ENCODE peak calls at places on chromosomes 4 and X, in five cellular contexts. One of them, this sample, is unnamed.

GRCh38 chrX:21932277-21932996 is 8.1 kb upstream of the SMS start:
- DNase-seq in Peyer's patch: no peak
- DNase-seq in AG09309: peak
- DNase-seq in coronary artery: peak
- DNase-seq in heart left ventricle: no peak
- DNase-seq in this sample: peak

GRCh38 chrX:53082773-53083616 is 828 bp downstream of the TSPYL2 start:
- DNase-seq in heart left ventricle: no peak
- DNase-seq in AG09309: no peak
- DNase-seq in coronary artery: peak
- DNase-seq in Peyer's patch: no peak
- DNase-seq in this sample: no peak

GRCh38 chr4:48602763-48603162 is 112.7 kb downstream of the ZAR1 start:
- DNase-seq in AG09309: no peak
- DNase-seq in Peyer's patch: no peak
- DNase-seq in coronary artery: no peak
- DNase-seq in heart left ventricle: no peak
- DNase-seq in this sample: no peak

GRCh38 chr4:98374643-98375042 is 113.5 kb downstream of the RAP1GDS1 start:
- DNase-seq in AG09309: no peak
- DNase-seq in heart left ventricle: peak
- DNase-seq in Peyer's patch: no peak
- DNase-seq in coronary artery: no peak
- DNase-seq in this sample: no peak

GRCh38 chr4:89257376-89257775 is 50.2 kb downstream of the GPRIN3 start:
- DNase-seq in heart left ventricle: no peak
- DNase-seq in AG09309: no peak
- DNase-seq in coronary artery: no peak
- DNase-seq in Peyer's patch: no peak
- DNase-seq in this sample: no peak

GRCh38 chr4:124445071-124445470 is 267.5 kb downstream of the ANKRD50 start:
- DNase-seq in heart left ventricle: no peak
- DNase-seq in coronary artery: no peak
- DNase-seq in AG09309: no peak
- DNase-seq in Peyer's patch: no peak
- DNase-seq in this sample: no peak

GRCh38 chr4:1907848-1908525 is 36.8 kb downstream of the NSD2 start:
- DNase-seq in coronary artery: no peak
- DNase-seq in heart left ventricle: no peak
- DNase-seq in AG09309: no peak
- DNase-seq in Peyer's patch: no peak
- DNase-seq in this sample: no peak

GRCh38 chr4:85067342-85067741 is 100.9 kb upstream of the WDFY3 start:
- DNase-seq in coronary artery: no peak
- DNase-seq in AG09309: no peak
- DNase-seq in heart left ventricle: no peak
- DNase-seq in Peyer's patch: no peak
- DNase-seq in this sample: no peak

GRCh38 chr4:74874785-74875367 is 58.0 kb upstream of the PARM1 start:
- DNase-seq in Peyer's patch: peak
- DNase-seq in heart left ventricle: peak
- DNase-seq in coronary artery: no peak
- DNase-seq in AG09309: peak
- DNase-seq in this sample: peak

GRCh38 chr4:183130328-183131155 is 31.5 kb downstream of the WWC2 start:
- DNase-seq in coronary artery: no peak
- DNase-seq in AG09309: no peak
- DNase-seq in Peyer's patch: no peak
- DNase-seq in heart left ventricle: peak
- DNase-seq in this sample: peak

GRCh38 chr4:153332936-153333335 is 11.6 kb upstream of the MND1 start:
- DNase-seq in Peyer's patch: no peak
- DNase-seq in coronary artery: no peak
- DNase-seq in AG09309: no peak
- DNase-seq in heart left ventricle: no peak
- DNase-seq in this sample: no peak

GRCh38 chrX:261167-261857 is 19.9 kb upstream of the PLCXD1 start:
- DNase-seq in heart left ventricle: no peak
- DNase-seq in Peyer's patch: peak
- DNase-seq in coronary artery: peak
- DNase-seq in AG09309: no peak
- DNase-seq in this sample: no peak

GRCh38 chr4:145937021-145937861 is 1.4 kb downstream of the ZNF827 start:
- DNase-seq in coronary artery: peak
- DNase-seq in Peyer's patch: peak
- DNase-seq in AG09309: no peak
- DNase-seq in heart left ventricle: peak
- DNase-seq in this sample: peak

GRCh38 chr4:170990989-170991589 is 822.1 kb upstream of the GALNTL6 start:
- DNase-seq in Peyer's patch: no peak
- DNase-seq in heart left ventricle: no peak
- DNase-seq in AG09309: no peak
- DNase-seq in coronary artery: no peak
- DNase-seq in this sample: no peak

GRCh38 chr4:164023214-164023613 is 528.7 kb downstream of the TMA16 start:
- DNase-seq in Peyer's patch: no peak
- DNase-seq in AG09309: no peak
- DNase-seq in coronary artery: no peak
- DNase-seq in heart left ventricle: no peak
- DNase-seq in this sample: no peak
- TF ChIP-seq CTCF in Peyer's patch: no peak
- TF ChIP-seq CTCF in AG09309: no peak
- TF ChIP-seq CTCF in coronary artery: no peak
- TF ChIP-seq CTCF in heart left ventricle: no peak
- TF ChIP-seq CTCF in this sample: no peak

GRCh38 chr4:52038109-52038912 is at the start of gene SGCB:
- DNase-seq in AG09309: no peak
- DNase-seq in coronary artery: no peak
- DNase-seq in heart left ventricle: peak
- DNase-seq in Peyer's patch: peak
- DNase-seq in this sample: peak
- TF ChIP-seq CTCF in AG09309: no peak
- TF ChIP-seq CTCF in coronary artery: no peak
- TF ChIP-seq CTCF in heart left ventricle: no peak
- TF ChIP-seq CTCF in Peyer's patch: no peak
- TF ChIP-seq CTCF in this sample: no peak

GRCh38 chrX:154594491-154594890 is 9.6 kb downstream of the CTAG1A start:
- DNase-seq in heart left ventricle: no peak
- DNase-seq in AG09309: no peak
- DNase-seq in Peyer's patch: no peak
- DNase-seq in coronary artery: peak
- DNase-seq in this sample: no peak

GRCh38 chrX:154597221-154597620 is 12.3 kb downstream of the CTAG1A start:
- DNase-seq in AG09309: no peak
- DNase-seq in heart left ventricle: no peak
- DNase-seq in coronary artery: peak
- DNase-seq in Peyer's patch: no peak
- DNase-seq in this sample: no peak

GRCh38 chrX:154598656-154599055 is 13.7 kb downstream of the CTAG1A start:
- DNase-seq in heart left ventricle: no peak
- DNase-seq in Peyer's patch: no peak
- DNase-seq in AG09309: no peak
- DNase-seq in coronary artery: peak
- DNase-seq in this sample: no peak

GRCh38 chrX:154595559-154595958 is 10.6 kb downstream of the CTAG1A start:
- DNase-seq in heart left ventricle: no peak
- DNase-seq in AG09309: no peak
- DNase-seq in coronary artery: no peak
- DNase-seq in Peyer's patch: no peak
- DNase-seq in this sample: no peak

GRCh38 chrX:154596290-154596929 is 11.5 kb downstream of the CTAG1A start:
- DNase-seq in Peyer's patch: no peak
- DNase-seq in coronary artery: peak
- DNase-seq in heart left ventricle: no peak
- DNase-seq in AG09309: peak
- DNase-seq in this sample: peak
- TF ChIP-seq CTCF in Peyer's patch: no peak
- TF ChIP-seq CTCF in coronary artery: no peak
- TF ChIP-seq CTCF in heart left ventricle: no peak
- TF ChIP-seq CTCF in AG09309: no peak
- TF ChIP-seq CTCF in this sample: no peak

DNA sequence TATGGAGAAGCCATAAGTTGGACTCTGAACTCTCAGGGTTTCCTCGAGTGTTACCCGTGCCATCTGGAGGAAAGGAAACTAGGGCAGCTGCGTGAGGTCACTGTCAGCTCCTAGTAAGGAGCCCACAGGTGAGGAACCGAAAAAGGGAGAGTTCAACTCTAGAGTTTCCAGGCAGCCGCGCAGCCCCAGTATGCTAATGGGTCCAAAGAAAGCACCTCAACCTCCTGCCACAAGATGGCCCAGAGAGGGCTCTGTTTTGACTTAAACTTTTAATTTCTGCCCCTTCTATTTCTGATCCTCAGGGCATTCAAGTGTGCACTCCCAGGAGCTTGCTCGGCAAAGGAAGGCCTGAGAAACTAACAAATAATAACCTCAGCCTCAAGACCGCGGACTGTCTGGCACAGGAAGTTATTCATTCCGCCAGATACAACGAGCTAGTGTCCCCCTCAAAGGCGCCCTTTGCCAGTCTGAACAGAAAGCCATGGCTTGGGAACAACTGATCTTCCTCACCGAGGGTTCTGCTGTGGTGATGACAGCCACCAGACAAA is 13.9 kb downstream of the SCARB2 start:
- DNase-seq in heart left ventricle: no peak
- DNase-seq in Peyer's patch: peak
- DNase-seq in AG09309: no peak
- DNase-seq in coronary artery: no peak
- DNase-seq in this sample: no peak
- TF ChIP-seq CTCF in heart left ventricle: no peak
- TF ChIP-seq CTCF in Peyer's patch: no peak
- TF ChIP-seq CTCF in AG09309: no peak
- TF ChIP-seq CTCF in coronary artery: no peak
- TF ChIP-seq CTCF in this sample: no peak

This sample was measured in adrenal gland.